ENCODE peak calls at places on chromosomes 11 and 22, in four cellular contexts. V is A549, R is HepG2, H is K562. G is an unnamed sample.

GRCh38 chr11:64876226-64876750 is 2.1 kb downstream of the EHD1 start:
- DNase-seq in R (no peak), H (no peak), V (no peak), G (no peak)

GRCh38 chr11:8087185-8087584 is 6.2 kb downstream of the TUB start:
- DNase-seq in R (no peak), V (no peak), H (peak), G (peak)

GRCh38 chr11:78822931-78823423 is 248.3 kb upstream of the NARS2 start:
- DNase-seq in H (no peak), V (no peak), R (no peak), G (no peak)

GRCh38 chr11:123054301-123055065 is 7.5 kb downstream of the HSPA8 start:
- DNase-seq in V (peak), R (peak), H (peak), G (no peak)

GRCh38 chr11:47724041-47724729 is 9.0 kb upstream of the AGBL2 start:
- DNase-seq in H (peak), R (peak), V (no peak), G (no peak)

GRCh38 chr11:37788141-37788877 is 1190.3 kb upstream of the RAG2 start:
- DNase-seq in R (no peak), V (no peak), H (no peak), G (no peak)

GRCh38 chr11:36793542-36793926 is 195.5 kb upstream of the RAG2 start:
- DNase-seq in R (no peak), V (no peak), H (no peak), G (no peak)

GRCh38 chr11:60625262-60625661 is 74.2 kb upstream of the MS4A8 start:
- DNase-seq in V (no peak), H (peak), R (peak), G (peak)

GRCh38 chr22:39343259-39344045 is 6.3 kb upstream of the SYNGR1 start:
- DNase-seq in V (peak), H (peak), R (peak), G (peak)

GRCh38 chr11:102603091-102603490 is 22.0 kb downstream of the MMP20 start:
- DNase-seq in R (peak), V (no peak), H (no peak), G (no peak)

GRCh38 chr11:125593113-125593761 is 585 bp downstream of the STT3A start:
- DNase-seq in R (peak), V (peak), H (peak), G (no peak)

GRCh38 chr11:101453682-101454081 is 130.1 kb downstream of the TRPC6 start:
- DNase-seq in R (no peak), H (no peak), V (no peak), G (no peak)

GRCh38 chr11:88454881-88455280 is 117.3 kb upstream of the CTSC start:
- DNase-seq in H (peak), V (no peak), R (no peak), G (no peak)

DNA sequence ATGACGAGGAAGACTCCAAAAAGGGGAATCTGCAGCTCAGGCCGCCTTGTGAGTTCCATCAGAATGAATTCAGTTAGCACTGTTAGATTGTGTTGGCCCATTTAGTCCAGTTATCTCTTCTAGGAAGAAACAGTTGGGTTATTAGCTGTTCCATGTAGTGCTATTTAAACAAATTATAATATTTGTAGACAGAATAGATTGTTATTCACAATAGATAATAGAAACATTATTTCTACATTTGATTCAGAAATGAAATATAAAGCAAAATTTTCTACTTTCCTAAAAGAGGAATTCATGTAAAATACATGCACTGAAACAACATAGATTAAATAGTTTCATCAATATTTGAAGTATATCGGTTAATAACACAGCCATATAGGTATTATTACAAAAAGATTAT is at the start of gene OR8K5:
- DNase-seq in H (no peak), R (no peak), V (no peak), G (no peak)
- TF ChIP-seq HMGXB4 in H (no peak), R (no peak), V (no peak), G (no peak)

GRCh38 chr11:116972692-116973091 is 125.5 kb downstream of the SIK3 start:
- DNase-seq in H (no peak), R (no peak), V (no peak), G (no peak)

GRCh38 chr11:116969694-116970093 is 128.5 kb downstream of the SIK3 start:
- DNase-seq in R (no peak), H (no peak), V (no peak), G (no peak)

GRCh38 chr11:116975661-116976060 is 122.6 kb downstream of the SIK3 start:
- DNase-seq in V (no peak), H (no peak), R (no peak), G (no peak)

GRCh38 chr11:116973270-116973669 is 125.0 kb downstream of the SIK3 start:
- DNase-seq in V (no peak), H (no peak), R (no peak), G (no peak)

GRCh38 chr11:116970485-116971292 is 127.5 kb downstream of the SIK3 start:
- DNase-seq in R (no peak), H (peak), V (no peak), G (no peak)
- TF ChIP-seq HMGXB4 in R (no peak), H (no peak), V (no peak), G (no peak)

GRCh38 chr22:29081499-29082236 is 8.8 kb downstream of the KREMEN1 start:
- DNase-seq in V (no peak), H (no peak), R (no peak), G (no peak)

GRCh38 chr22:29078869-29079207 is 6.0 kb downstream of the KREMEN1 start:
- DNase-seq in H (peak), R (no peak), V (no peak), G (no peak)

GRCh38 chr22:29079218-29079901 is 6.5 kb downstream of the KREMEN1 start:
- DNase-seq in R (no peak), V (no peak), H (peak), G (no peak)

GRCh38 chr22:29080061-29080975 is 7.5 kb downstream of the KREMEN1 start:
- DNase-seq in R (no peak), V (no peak), H (no peak), G (no peak)

DNA sequence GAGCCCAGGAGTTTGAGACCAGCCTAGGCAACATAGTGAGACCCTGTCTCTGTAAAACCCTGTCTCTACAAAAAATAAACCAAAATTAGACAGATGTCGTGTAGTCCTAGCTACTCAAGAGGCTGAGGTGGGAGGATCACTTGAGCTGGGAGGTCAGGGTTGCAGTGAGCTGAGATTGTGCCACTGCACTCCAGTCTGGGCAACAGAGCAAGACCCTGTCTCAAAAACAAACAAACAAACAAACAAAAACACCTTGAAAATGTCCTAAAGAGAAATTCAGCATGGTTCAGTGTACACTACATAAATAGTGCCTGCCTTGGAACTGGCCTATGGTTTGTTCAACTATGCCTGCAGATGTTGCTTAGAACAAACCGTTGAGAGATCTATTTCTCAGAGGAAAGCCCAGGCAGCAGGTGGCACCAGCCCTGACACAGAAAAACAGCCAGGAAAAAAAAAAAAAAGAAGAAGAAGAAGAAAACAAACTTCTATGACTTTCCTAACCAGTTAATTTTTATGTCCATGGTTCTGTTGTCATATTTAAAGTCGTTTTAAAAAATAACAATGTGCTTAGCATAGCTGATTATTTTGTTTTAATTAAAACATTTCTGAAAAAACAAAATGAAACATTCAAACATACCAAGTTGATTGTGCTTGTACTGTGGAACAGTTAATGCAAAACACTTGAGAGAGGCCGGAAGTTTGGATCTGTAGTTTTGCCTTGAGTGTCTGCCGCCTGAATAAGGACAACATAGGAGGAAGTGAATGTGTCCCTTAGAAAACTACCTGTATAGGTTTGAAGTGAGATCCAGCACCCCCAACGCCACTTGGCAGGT is 5.4 kb downstream of the KREMEN1 start:
- DNase-seq in H (no peak), R (no peak), V (no peak), G (no peak)
- TF ChIP-seq HMGXB4 in H (no peak), R (no peak), V (no peak), G (no peak)

GRCh38 chr11:133911169-133911568 is 45.6 kb downstream of the IGSF9B start:
- DNase-seq in V (no peak), H (peak), R (no peak), G (no peak)
- TF ChIP-seq HMGXB4 in V (no peak), H (no peak), R (no peak), G (no peak)